ENCODE peak calls at places on chromosomes 1 and 21, in ten cellular contexts. J, H, I, B, G, V, M, K, S and P are unnamed samples.

GRCh38 chr1:159054427-159054826 is 22.1 kb downstream of the AIM2 start:
- DNase-seq in K (no peak), H (no peak), S (no peak), I (no peak), J (no peak), V (peak), G (no peak), M (no peak), B (no peak), P (no peak)

GRCh38 chr21:45351526-45352275 is 53.3 kb upstream of the COL18A1 start:
- DNase-seq in V (no peak), K (no peak), G (no peak), B (no peak), J (no peak), I (no peak), M (peak), S (no peak), H (no peak), P (no peak)

GRCh38 chr21:27813750-27814149 is 846.9 kb upstream of the ADAMTS5 start:
- DNase-seq in G (no peak), M (no peak), B (no peak), K (peak), I (no peak), V (no peak), J (no peak), S (no peak), H (no peak), P (peak)

GRCh38 chr21:41726630-41726969 is 40.3 kb downstream of the RIPK4 start:
- DNase-seq in B (no peak), I (no peak), V (no peak), J (no peak), H (no peak), S (no peak), K (no peak), G (no peak), M (no peak), P (no peak)

GRCh38 chr1:33986389-33987095 is 122.7 kb downstream of the HMGB4 start:
- DNase-seq in M (peak), J (peak), V (peak), H (no peak), G (peak), I (peak), S (no peak), K (no peak), B (no peak), P (no peak)

GRCh38 chr1:87684194-87684593 is 355.5 kb downstream of the LMO4 start:
- DNase-seq in J (peak), I (no peak), V (peak), G (no peak), S (no peak), M (no peak), B (no peak), H (no peak), K (peak), P (no peak)

GRCh38 chr1:72623299-72623708 is 341.0 kb upstream of the NEGR1 start:
- DNase-seq in I (no peak), H (no peak), G (no peak), S (no peak), M (no peak), B (no peak), K (peak), V (peak), J (peak), P (no peak)

GRCh38 chr21:45578811-45579381 is 36.7 kb upstream of the SLC19A1 start:
- DNase-seq in J (no peak), G (no peak), K (no peak), B (no peak), I (no peak), V (no peak), S (no peak), H (no peak), M (no peak), P (no peak)

GRCh38 chr1:163056832-163057231 is 12.3 kb upstream of the RGS4 start:
- DNase-seq in K (no peak), I (no peak), J (peak), V (peak), G (no peak), M (no peak), B (no peak), H (no peak), S (no peak), P (no peak)

GRCh38 chr1:12228979-12229378 is 851 bp upstream of the VPS13D start:
- DNase-seq in K (no peak), S (peak), M (no peak), I (no peak), G (no peak), J (no peak), B (no peak), V (no peak), H (no peak), P (no peak)

GRCh38 chr1:228927947-228928898 is 192.9 kb downstream of the RHOU start:
- DNase-seq in B (no peak), H (no peak), K (no peak), S (no peak), V (no peak), J (peak), M (no peak), I (no peak), G (no peak), P (no peak)

DNA sequence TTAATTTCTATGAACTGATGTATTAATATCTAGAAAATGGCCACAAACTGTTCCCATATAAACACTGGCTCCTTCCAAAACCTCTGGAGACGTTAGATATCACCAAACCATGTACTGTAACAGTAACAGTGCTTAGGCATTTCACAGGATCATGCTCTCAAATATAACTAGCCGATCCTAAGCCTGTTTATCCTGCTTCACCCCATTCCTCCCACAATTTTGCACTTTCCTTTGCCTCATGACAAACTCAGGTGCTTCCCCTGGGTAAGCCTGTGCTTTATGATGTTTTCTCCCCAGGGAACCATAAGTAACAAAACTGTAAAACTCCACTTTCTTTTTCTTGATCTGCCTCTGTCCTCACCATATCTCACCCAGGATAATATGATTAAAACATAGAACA is 452.3 kb downstream of the PLA2G4A start:
- DNase-seq in B (no peak), K (no peak), M (no peak), G (no peak), J (no peak), V (no peak), S (no peak), H (no peak), I (no peak), P (no peak)
- H3K27ac ChIP-seq in B (no peak), K (no peak), M (no peak), G (no peak), J (no peak), V (no peak), S (no peak), H (no peak), I (no peak), P (no peak)

DNA sequence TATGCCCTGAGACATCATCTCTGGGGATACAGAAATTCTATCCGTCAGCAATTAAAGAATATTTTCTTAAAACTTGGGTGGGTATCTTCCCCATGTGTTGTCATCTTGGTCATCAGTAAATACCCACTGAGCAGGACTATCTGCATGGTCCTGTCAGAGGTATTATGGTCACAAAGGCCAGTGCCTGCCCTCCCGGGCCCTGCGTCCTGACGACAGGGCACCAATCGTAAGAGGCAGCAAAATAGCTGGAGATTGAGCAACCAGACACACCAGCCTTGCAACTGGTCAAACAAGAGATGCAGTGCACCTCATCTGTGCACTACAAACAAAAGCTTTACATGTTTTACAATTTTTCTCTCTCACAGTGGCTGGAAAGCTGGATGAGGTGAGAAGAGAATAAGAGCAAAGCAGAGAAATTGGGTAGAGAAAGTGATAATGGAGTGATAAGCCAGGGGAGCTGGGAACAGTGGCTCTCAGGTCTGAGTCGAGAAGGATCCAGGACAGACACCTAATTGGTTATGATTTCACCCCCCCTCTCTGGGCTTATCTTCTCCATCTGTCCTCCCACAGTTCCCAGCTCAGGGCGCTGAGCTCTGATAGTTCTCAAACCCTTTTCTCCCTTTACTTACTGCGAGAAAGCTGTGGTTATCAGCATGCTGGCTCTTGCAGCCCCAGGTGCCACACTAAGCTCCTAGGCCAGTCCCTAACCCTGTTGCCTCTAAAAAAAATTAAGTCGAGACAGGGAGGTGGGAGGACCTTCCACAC is 8.8 kb upstream of the SRP9 start:
- DNase-seq in G (no peak), I (no peak), J (no peak), B (peak), K (no peak), S (peak), H (no peak), V (no peak), M (no peak), P (no peak)
- H3K27ac ChIP-seq in G (no peak), I (no peak), J (no peak), B (no peak), K (no peak), S (no peak), H (no peak), V (no peak), M (no peak), P (no peak)

GRCh38 chr1:156387899-156388813 is 19.1 kb downstream of the RHBG start:
- DNase-seq in K (peak), I (no peak), H (no peak), J (no peak), B (no peak), V (no peak), G (no peak), S (no peak), M (no peak), P (peak)

GRCh38 chr1:156390409-156391144 is 21.6 kb downstream of the RHBG start:
- DNase-seq in H (no peak), V (no peak), K (no peak), S (no peak), M (no peak), J (no peak), B (no peak), G (no peak), I (no peak), P (peak)

GRCh38 chr1:156389311-156389710 is 20.3 kb downstream of the RHBG start:
- DNase-seq in M (no peak), B (no peak), K (no peak), I (no peak), G (no peak), H (no peak), V (no peak), S (no peak), J (no peak), P (peak)

GRCh38 chr1:156386949-156387898 is 18.2 kb downstream of the RHBG start:
- DNase-seq in G (no peak), J (no peak), B (no peak), V (no peak), I (no peak), H (no peak), M (no peak), K (no peak), S (no peak), P (no peak)

DNA sequence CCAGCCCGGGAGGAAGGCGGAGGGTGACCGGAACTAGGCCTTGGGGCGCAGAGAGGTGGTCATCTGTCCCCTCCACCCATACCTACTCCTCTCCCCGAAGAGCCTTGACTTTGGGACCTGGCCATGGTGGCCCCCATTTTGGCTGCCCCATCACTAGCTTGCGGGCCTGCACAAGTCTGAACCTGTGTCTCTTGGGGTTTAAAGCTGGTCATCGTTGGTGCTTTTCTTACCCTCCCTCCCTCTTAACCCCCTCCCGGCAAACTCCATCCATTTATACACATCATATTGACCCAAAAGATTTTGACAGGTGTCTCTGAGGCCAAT is 19.8 kb downstream of the RHBG start:
- DNase-seq in M (no peak), B (no peak), V (no peak), H (no peak), I (no peak), J (no peak), S (no peak), G (no peak), K (no peak), P (no peak)
- H3K27ac ChIP-seq in M (no peak), B (no peak), V (no peak), H (no peak), I (no peak), J (no peak), S (no peak), G (no peak), K (no peak), P (peak)

GRCh38 chr1:187013582-187014200 is 184.9 kb downstream of the PLA2G4A start:
- DNase-seq in K (no peak), H (no peak), J (no peak), S (no peak), I (no peak), V (no peak), G (no peak), M (no peak), B (no peak), P (no peak)
- H3K27ac ChIP-seq in K (no peak), H (no peak), J (no peak), S (no peak), I (no peak), V (no peak), G (no peak), M (no peak), B (no peak), P (no peak)

GRCh38 chr1:118947003-118947765 is 41.0 kb downstream of the TBX15 start:
- DNase-seq in J (peak), V (no peak), H (no peak), M (peak), G (no peak), S (no peak), I (no peak), B (no peak), K (no peak), P (no peak)

GRCh38 chr1:118949317-118949716 is 38.8 kb downstream of the TBX15 start:
- DNase-seq in K (no peak), I (peak), G (no peak), S (no peak), J (peak), H (no peak), V (peak), M (peak), B (no peak), P (no peak)

GRCh38 chr1:118948351-118948750 is 39.8 kb downstream of the TBX15 start:
- DNase-seq in S (no peak), K (no peak), G (no peak), V (no peak), J (no peak), M (no peak), B (no peak), H (no peak), I (no peak), P (no peak)

GRCh38 chr1:118948796-118949195 is 39.3 kb downstream of the TBX15 start:
- DNase-seq in G (no peak), I (no peak), K (no peak), H (no peak), B (no peak), V (no peak), M (no peak), J (peak), S (no peak), P (no peak)

GRCh38 chr1:118947790-118948189 is 40.4 kb downstream of the TBX15 start:
- DNase-seq in M (no peak), B (no peak), S (no peak), J (peak), H (no peak), G (no peak), K (no peak), I (no peak), V (peak), P (no peak)
- H3K27ac ChIP-seq in M (peak), B (no peak), S (no peak), J (no peak), H (no peak), G (no peak), K (no peak), I (no peak), V (no peak), P (no peak)